ENCODE peak calls at places on chromosome 15, in five cellular contexts. Z, K, V, Q and U are unnamed samples.

GRCh38 chr15:88802250-88802990 is 816 bp upstream of the ACAN start:
- DNase-seq in K (no peak), V (no peak), Z (no peak), Q (no peak), U (no peak)

GRCh38 chr15:43246261-43246764 is 20.4 kb downstream of the TGM5 start:
- DNase-seq in V (no peak), K (no peak), Z (no peak), Q (no peak), U (no peak)

GRCh38 chr15:90594297-90594696 is 64.6 kb downstream of the CRTC3 start:
- DNase-seq in Q (no peak), K (no peak), Z (peak; percentile 75), V (no peak), U (peak; percentile 45)

GRCh38 chr15:88792342-88793282 is 10.6 kb upstream of the ACAN start:
- DNase-seq in K (no peak), Q (no peak), V (no peak), Z (no peak), U (peak; percentile 80)

GRCh38 chr15:101161656-101162055 is 90.2 kb downstream of the CHSY1 start:
- DNase-seq in Z (no peak), Q (no peak), K (no peak), V (no peak), U (no peak)

GRCh38 chr15:90190606-90191343 is 10.4 kb upstream of the SEMA4B start:
- DNase-seq in Q (no peak), Z (no peak), V (peak; percentile 45), K (no peak), U (no peak)

GRCh38 chr15:58285212-58285920 is 146.4 kb upstream of the LIPC start:
- DNase-seq in V (no peak), K (no peak), Z (no peak), Q (no peak), U (no peak)

GRCh38 chr15:44034334-44034733 is 160.7 kb downstream of the FRMD5 start:
- DNase-seq in Q (no peak), K (no peak), Z (no peak), V (no peak), U (no peak)

GRCh38 chr15:40844543-40844981 is 714 bp downstream of the SPINT1 start:
- DNase-seq in V (peak; percentile 11), K (peak; percentile 60), Q (no peak), Z (no peak), U (peak; percentile 59)

GRCh38 chr15:39125904-39126303 is 455.0 kb upstream of the THBS1 start:
- DNase-seq in Z (peak; percentile 75), Q (peak; percentile 51), K (peak; percentile 32), V (peak; percentile 70), U (peak; percentile 75)

GRCh38 chr15:101136381-101137268 is 115.2 kb downstream of the CHSY1 start:
- DNase-seq in K (no peak), Z (no peak), Q (no peak), V (no peak), U (no peak)

GRCh38 chr15:27763514-27763913 is 335.6 kb downstream of the OCA2 start:
- DNase-seq in K (no peak), V (no peak), Z (no peak), Q (no peak), U (no peak)

GRCh38 chr15:74134387-74135027 is 4.1 kb downstream of the ISLR2 start:
- DNase-seq in K (no peak), Q (no peak), Z (peak; percentile 41), V (no peak), U (peak; percentile 86)

GRCh38 chr15:51111061-51111460 is 16.4 kb upstream of the TNFAIP8L3 start:
- DNase-seq in Q (no peak), V (no peak), Z (no peak), K (no peak), U (no peak)

GRCh38 chr15:48222627-48223026 is 16.5 kb downstream of the SLC12A1 start:
- DNase-seq in Q (no peak), Z (no peak), V (no peak), K (no peak), U (no peak)

GRCh38 chr15:79122391-79122790 is 31.8 kb upstream of the RASGRF1 start:
- DNase-seq in Z (no peak), V (no peak), K (no peak), Q (no peak), U (no peak)

GRCh38 chr15:31223478-31224350 is 102.9 kb upstream of the KLF13 start:
- DNase-seq in V (no peak), Z (peak; percentile 18), K (no peak), Q (no peak), U (peak; percentile 16)

GRCh38 chr15:48437178-48437577 is 105.9 kb downstream of the DUT start:
- DNase-seq in K (no peak), Q (no peak), Z (no peak), V (no peak), U (no peak)

GRCh38 chr15:64699767-64700388 is 75.5 kb downstream of the RBPMS2 start:
- DNase-seq in Q (no peak), Z (peak; percentile 79), K (no peak), V (no peak), U (peak; percentile 90)

GRCh38 chr15:31302029-31302657 is 24.5 kb upstream of the KLF13 start:
- DNase-seq in Z (no peak), K (no peak), V (no peak), Q (no peak), U (no peak)

GRCh38 chr15:63891763-63892123 is 58.0 kb upstream of the HERC1 start:
- DNase-seq in K (no peak), Z (no peak), V (no peak), Q (no peak), U (no peak)

GRCh38 chr15:75694241-75695182 is 18.1 kb downstream of the CSPG4 start:
- DNase-seq in Q (no peak), V (peak; percentile 89), K (no peak), Z (peak; percentile 81), U (peak; percentile 69)

GRCh38 chr15:68618339-68619302 is 39.8 kb downstream of the CORO2B start:
- DNase-seq in Q (no peak), V (no peak), Z (peak; percentile 77), K (no peak), U (no peak)
- TF ChIP-seq POLR2AphosphoS5 in Q (no peak), V (no peak), Z (peak; percentile 47), K (no peak), U (no peak)

DNA sequence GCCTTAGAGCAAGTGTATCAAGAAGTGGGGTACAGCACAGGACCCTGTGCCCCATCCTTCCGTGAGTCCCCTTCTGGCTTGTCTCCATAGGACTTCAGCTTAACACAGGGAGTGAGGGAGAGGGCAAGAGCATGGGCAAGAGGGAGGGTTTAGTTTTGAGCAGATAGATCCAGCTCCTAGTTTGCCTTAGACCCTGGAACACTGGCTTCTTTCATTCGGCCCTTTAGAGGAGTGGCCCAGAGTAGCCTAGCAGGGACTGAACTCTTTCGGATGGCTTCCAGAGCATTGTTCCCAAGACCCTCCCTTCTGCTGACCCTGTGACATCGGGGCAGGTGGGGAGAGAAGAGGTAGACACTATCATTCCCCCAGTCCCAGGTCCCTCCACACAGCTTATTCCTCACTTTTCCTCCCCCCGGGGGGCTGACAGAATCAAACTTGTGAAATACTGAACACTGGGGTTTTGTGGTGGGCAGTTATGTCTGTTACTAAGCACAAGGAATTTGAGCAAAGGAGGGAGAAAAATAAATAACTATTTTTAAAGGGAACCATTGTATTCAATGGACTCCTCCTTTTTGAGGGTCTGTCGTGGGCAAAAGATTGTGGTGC is 289.6 kb upstream of the C2CD4B start:
- DNase-seq in Q (no peak), K (no peak), V (no peak), Z (no peak), U (no peak)
- TF ChIP-seq POLR2AphosphoS5 in Q (no peak), K (no peak), V (no peak), Z (no peak), U (no peak)

GRCh38 chr15:85649372-85649771 is 145.4 kb downstream of the KLHL25 start:
- DNase-seq in Q (no peak), V (no peak), K (no peak), Z (peak; percentile 70), U (no peak)
- TF ChIP-seq POLR2AphosphoS5 in Q (no peak), V (no peak), K (no peak), Z (peak; percentile 18), U (no peak)

DNA sequence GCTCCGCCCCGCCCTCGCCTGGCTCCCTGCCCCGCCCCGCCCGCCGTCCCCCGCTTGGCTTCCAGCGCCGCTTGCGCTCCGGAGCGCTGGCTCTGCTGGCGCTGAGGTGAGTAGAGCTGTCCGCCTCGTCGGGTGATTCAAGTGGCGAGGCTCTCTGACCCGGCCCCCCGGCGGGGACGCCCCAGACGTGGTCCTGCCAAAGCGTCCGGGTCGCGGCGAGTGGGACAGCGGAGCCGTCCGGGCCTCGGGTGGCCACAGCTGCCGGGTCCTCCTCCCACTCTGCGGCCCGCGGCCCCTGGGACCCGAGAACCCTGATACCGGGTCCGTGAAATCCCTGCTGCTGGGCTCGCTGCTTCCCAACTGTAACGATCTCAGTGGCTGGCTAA is at the start of gene LRRC28:
- DNase-seq in K (no peak), V (no peak), Z (no peak), Q (no peak), U (no peak)
- TF ChIP-seq POLR2AphosphoS5 in K (no peak), V (no peak), Z (peak; percentile 75), Q (peak; percentile 92), U (peak; percentile 72)

GRCh38 chr15:72889545-72889944 is 106.0 kb upstream of the ADPGK start:
- DNase-seq in V (no peak), K (no peak), Z (no peak), Q (no peak), U (no peak)
- TF ChIP-seq POLR2AphosphoS5 in V (no peak), K (no peak), Z (no peak), Q (no peak), U (no peak)